ENCODE peak calls at places on chromosomes 13 and 19, in ten cellular contexts. One of them, this sample, is unnamed.

GRCh38 chr13:40777166-40777956 is 6.4 kb upstream of the MRPS31 start:
- DNase-seq in NCI-H345: peak
- DNase-seq in NT2/D1: peak
- DNase-seq in activated CD4-positive, alpha-beta T cell treated with anti-CD3 and anti-CD28 coated beads, Interleukin-2, amount 10 ng/mL, durations not matched to agents 7 days and 5 days: peak
- DNase-seq in activated T-cell treated with anti-CD3 and anti-CD28 coated beads, Interleukin-2, amount 50 U/mL, for 72 hours: peak
- DNase-seq in skeletal muscle cell: no peak
- DNase-seq in mucosa of gallbladder: peak
- DNase-seq in HEK293T: peak
- DNase-seq in head of caudate nucleus: peak
- DNase-seq in mesothelial cell of epicardium: no peak
- DNase-seq in this sample: no peak

GRCh38 chr13:45681101-45681500 is 21.0 kb upstream of the CBY2 start:
- DNase-seq in NCI-H345: no peak
- DNase-seq in NT2/D1: no peak
- DNase-seq in activated CD4-positive, alpha-beta T cell treated with anti-CD3 and anti-CD28 coated beads, Interleukin-2, amount 10 ng/mL, durations not matched to agents 7 days and 5 days: no peak
- DNase-seq in activated T-cell treated with anti-CD3 and anti-CD28 coated beads, Interleukin-2, amount 50 U/mL, for 72 hours: no peak
- DNase-seq in skeletal muscle cell: peak
- DNase-seq in mucosa of gallbladder: no peak
- DNase-seq in HEK293T: no peak
- DNase-seq in head of caudate nucleus: no peak
- DNase-seq in mesothelial cell of epicardium: no peak
- DNase-seq in this sample: no peak

GRCh38 chr13:103883152-103883551 is 816.9 kb upstream of the SLC10A2 start:
- DNase-seq in NCI-H345: peak
- DNase-seq in NT2/D1: peak
- DNase-seq in activated CD4-positive, alpha-beta T cell treated with anti-CD3 and anti-CD28 coated beads, Interleukin-2, amount 10 ng/mL, durations not matched to agents 7 days and 5 days: no peak
- DNase-seq in activated T-cell treated with anti-CD3 and anti-CD28 coated beads, Interleukin-2, amount 50 U/mL, for 72 hours: no peak
- DNase-seq in skeletal muscle cell: peak
- DNase-seq in mucosa of gallbladder: peak
- DNase-seq in HEK293T: peak
- DNase-seq in head of caudate nucleus: peak
- DNase-seq in mesothelial cell of epicardium: peak
- DNase-seq in this sample: no peak

GRCh38 chr13:90365130-90365529 is 982.4 kb upstream of the MIR17HG start:
- DNase-seq in NCI-H345: no peak
- DNase-seq in NT2/D1: no peak
- DNase-seq in activated CD4-positive, alpha-beta T cell treated with anti-CD3 and anti-CD28 coated beads, Interleukin-2, amount 10 ng/mL, durations not matched to agents 7 days and 5 days: no peak
- DNase-seq in activated T-cell treated with anti-CD3 and anti-CD28 coated beads, Interleukin-2, amount 50 U/mL, for 72 hours: no peak
- DNase-seq in skeletal muscle cell: peak
- DNase-seq in mucosa of gallbladder: no peak
- DNase-seq in HEK293T: no peak
- DNase-seq in head of caudate nucleus: no peak
- DNase-seq in mesothelial cell of epicardium: no peak
- DNase-seq in this sample: no peak

GRCh38 chr19:44814517-44814916 is 5.6 kb downstream of the BCAM start:
- DNase-seq in NCI-H345: no peak
- DNase-seq in NT2/D1: no peak
- DNase-seq in activated CD4-positive, alpha-beta T cell treated with anti-CD3 and anti-CD28 coated beads, Interleukin-2, amount 10 ng/mL, durations not matched to agents 7 days and 5 days: no peak
- DNase-seq in activated T-cell treated with anti-CD3 and anti-CD28 coated beads, Interleukin-2, amount 50 U/mL, for 72 hours: no peak
- DNase-seq in skeletal muscle cell: no peak
- DNase-seq in mucosa of gallbladder: no peak
- DNase-seq in HEK293T: no peak
- DNase-seq in head of caudate nucleus: no peak
- DNase-seq in mesothelial cell of epicardium: no peak
- DNase-seq in this sample: no peak

GRCh38 chr19:1513492-1514294 is 874 bp upstream of the ADAMTSL5 start:
- DNase-seq in NCI-H345: no peak
- DNase-seq in NT2/D1: no peak
- DNase-seq in activated CD4-positive, alpha-beta T cell treated with anti-CD3 and anti-CD28 coated beads, Interleukin-2, amount 10 ng/mL, durations not matched to agents 7 days and 5 days: peak
- DNase-seq in activated T-cell treated with anti-CD3 and anti-CD28 coated beads, Interleukin-2, amount 50 U/mL, for 72 hours: peak
- DNase-seq in skeletal muscle cell: no peak
- DNase-seq in mucosa of gallbladder: no peak
- DNase-seq in HEK293T: peak
- DNase-seq in head of caudate nucleus: no peak
- DNase-seq in mesothelial cell of epicardium: peak
- DNase-seq in this sample: no peak

GRCh38 chr13:33125821-33126570 is 109.8 kb downstream of the KL start:
- DNase-seq in NCI-H345: no peak
- DNase-seq in NT2/D1: peak
- DNase-seq in activated CD4-positive, alpha-beta T cell treated with anti-CD3 and anti-CD28 coated beads, Interleukin-2, amount 10 ng/mL, durations not matched to agents 7 days and 5 days: no peak
- DNase-seq in activated T-cell treated with anti-CD3 and anti-CD28 coated beads, Interleukin-2, amount 50 U/mL, for 72 hours: no peak
- DNase-seq in skeletal muscle cell: peak
- DNase-seq in mucosa of gallbladder: peak
- DNase-seq in HEK293T: peak
- DNase-seq in head of caudate nucleus: no peak
- DNase-seq in mesothelial cell of epicardium: no peak
- DNase-seq in this sample: no peak

GRCh38 chr19:55345101-55345817 is 5.6 kb downstream of the KMT5C start:
- DNase-seq in NCI-H345: no peak
- DNase-seq in NT2/D1: no peak
- DNase-seq in activated CD4-positive, alpha-beta T cell treated with anti-CD3 and anti-CD28 coated beads, Interleukin-2, amount 10 ng/mL, durations not matched to agents 7 days and 5 days: no peak
- DNase-seq in activated T-cell treated with anti-CD3 and anti-CD28 coated beads, Interleukin-2, amount 50 U/mL, for 72 hours: no peak
- DNase-seq in skeletal muscle cell: no peak
- DNase-seq in mucosa of gallbladder: no peak
- DNase-seq in HEK293T: no peak
- DNase-seq in head of caudate nucleus: no peak
- DNase-seq in mesothelial cell of epicardium: no peak
- DNase-seq in this sample: no peak

GRCh38 chr19:49447485-49448431 is 3.9 kb downstream of the PIH1D1 start:
- DNase-seq in NCI-H345: no peak
- DNase-seq in NT2/D1: no peak
- DNase-seq in activated CD4-positive, alpha-beta T cell treated with anti-CD3 and anti-CD28 coated beads, Interleukin-2, amount 10 ng/mL, durations not matched to agents 7 days and 5 days: no peak
- DNase-seq in activated T-cell treated with anti-CD3 and anti-CD28 coated beads, Interleukin-2, amount 50 U/mL, for 72 hours: no peak
- DNase-seq in skeletal muscle cell: no peak
- DNase-seq in mucosa of gallbladder: no peak
- DNase-seq in HEK293T: no peak
- DNase-seq in head of caudate nucleus: no peak
- DNase-seq in mesothelial cell of epicardium: no peak
- DNase-seq in this sample: no peak

GRCh38 chr13:45859682-45860081 is 8.1 kb upstream of the SIAH3 start:
- DNase-seq in NCI-H345: no peak
- DNase-seq in NT2/D1: no peak
- DNase-seq in activated CD4-positive, alpha-beta T cell treated with anti-CD3 and anti-CD28 coated beads, Interleukin-2, amount 10 ng/mL, durations not matched to agents 7 days and 5 days: no peak
- DNase-seq in activated T-cell treated with anti-CD3 and anti-CD28 coated beads, Interleukin-2, amount 50 U/mL, for 72 hours: no peak
- DNase-seq in skeletal muscle cell: no peak
- DNase-seq in mucosa of gallbladder: no peak
- DNase-seq in HEK293T: no peak
- DNase-seq in head of caudate nucleus: no peak
- DNase-seq in mesothelial cell of epicardium: no peak
- DNase-seq in this sample: no peak

GRCh38 chr13:93227906-93228801 is 1.5 kb downstream of the GPC6 start:
- DNase-seq in NCI-H345: peak
- DNase-seq in NT2/D1: peak
- DNase-seq in activated CD4-positive, alpha-beta T cell treated with anti-CD3 and anti-CD28 coated beads, Interleukin-2, amount 10 ng/mL, durations not matched to agents 7 days and 5 days: no peak
- DNase-seq in activated T-cell treated with anti-CD3 and anti-CD28 coated beads, Interleukin-2, amount 50 U/mL, for 72 hours: no peak
- DNase-seq in skeletal muscle cell: no peak
- DNase-seq in mucosa of gallbladder: peak
- DNase-seq in HEK293T: peak
- DNase-seq in head of caudate nucleus: peak
- DNase-seq in mesothelial cell of epicardium: peak
- DNase-seq in this sample: no peak

GRCh38 chr19:38862321-38863059 is 12.7 kb upstream of the HNRNPL start:
- DNase-seq in NCI-H345: peak
- DNase-seq in NT2/D1: no peak
- DNase-seq in activated CD4-positive, alpha-beta T cell treated with anti-CD3 and anti-CD28 coated beads, Interleukin-2, amount 10 ng/mL, durations not matched to agents 7 days and 5 days: no peak
- DNase-seq in activated T-cell treated with anti-CD3 and anti-CD28 coated beads, Interleukin-2, amount 50 U/mL, for 72 hours: no peak
- DNase-seq in skeletal muscle cell: peak
- DNase-seq in mucosa of gallbladder: peak
- DNase-seq in HEK293T: no peak
- DNase-seq in head of caudate nucleus: no peak
- DNase-seq in mesothelial cell of epicardium: no peak
- DNase-seq in this sample: no peak

GRCh38 chr19:18152817-18153554 is at the start of gene PIK3R2:
- DNase-seq in NCI-H345: peak
- DNase-seq in NT2/D1: peak
- DNase-seq in activated CD4-positive, alpha-beta T cell treated with anti-CD3 and anti-CD28 coated beads, Interleukin-2, amount 10 ng/mL, durations not matched to agents 7 days and 5 days: peak
- DNase-seq in activated T-cell treated with anti-CD3 and anti-CD28 coated beads, Interleukin-2, amount 50 U/mL, for 72 hours: peak
- DNase-seq in skeletal muscle cell: peak
- DNase-seq in mucosa of gallbladder: peak
- DNase-seq in HEK293T: peak
- DNase-seq in head of caudate nucleus: peak
- DNase-seq in mesothelial cell of epicardium: peak
- DNase-seq in this sample: peak

GRCh38 chr19:45271709-45272108 is 20.6 kb downstream of the MARK4 start:
- DNase-seq in NCI-H345: no peak
- DNase-seq in NT2/D1: no peak
- DNase-seq in activated CD4-positive, alpha-beta T cell treated with anti-CD3 and anti-CD28 coated beads, Interleukin-2, amount 10 ng/mL, durations not matched to agents 7 days and 5 days: no peak
- DNase-seq in activated T-cell treated with anti-CD3 and anti-CD28 coated beads, Interleukin-2, amount 50 U/mL, for 72 hours: no peak
- DNase-seq in skeletal muscle cell: no peak
- DNase-seq in mucosa of gallbladder: no peak
- DNase-seq in HEK293T: no peak
- DNase-seq in head of caudate nucleus: no peak
- DNase-seq in mesothelial cell of epicardium: no peak
- DNase-seq in this sample: no peak

GRCh38 chr13:51822106-51822840 is 18.3 kb upstream of the DHRS12 start:
- DNase-seq in NCI-H345: no peak
- DNase-seq in NT2/D1: no peak
- DNase-seq in activated CD4-positive, alpha-beta T cell treated with anti-CD3 and anti-CD28 coated beads, Interleukin-2, amount 10 ng/mL, durations not matched to agents 7 days and 5 days: no peak
- DNase-seq in activated T-cell treated with anti-CD3 and anti-CD28 coated beads, Interleukin-2, amount 50 U/mL, for 72 hours: no peak
- DNase-seq in skeletal muscle cell: no peak
- DNase-seq in mucosa of gallbladder: no peak
- DNase-seq in HEK293T: no peak
- DNase-seq in head of caudate nucleus: no peak
- DNase-seq in mesothelial cell of epicardium: no peak
- DNase-seq in this sample: no peak

GRCh38 chr13:81480634-81481033 is 1139.7 kb upstream of the SPRY2 start:
- DNase-seq in NCI-H345: peak
- DNase-seq in NT2/D1: no peak
- DNase-seq in activated CD4-positive, alpha-beta T cell treated with anti-CD3 and anti-CD28 coated beads, Interleukin-2, amount 10 ng/mL, durations not matched to agents 7 days and 5 days: no peak
- DNase-seq in activated T-cell treated with anti-CD3 and anti-CD28 coated beads, Interleukin-2, amount 50 U/mL, for 72 hours: no peak
- DNase-seq in skeletal muscle cell: no peak
- DNase-seq in mucosa of gallbladder: no peak
- DNase-seq in HEK293T: no peak
- DNase-seq in head of caudate nucleus: no peak
- DNase-seq in mesothelial cell of epicardium: no peak
- DNase-seq in this sample: no peak

GRCh38 chr13:49098198-49098597 is 121.9 kb upstream of the MLNR start:
- DNase-seq in NCI-H345: no peak
- DNase-seq in NT2/D1: no peak
- DNase-seq in activated CD4-positive, alpha-beta T cell treated with anti-CD3 and anti-CD28 coated beads, Interleukin-2, amount 10 ng/mL, durations not matched to agents 7 days and 5 days: no peak
- DNase-seq in activated T-cell treated with anti-CD3 and anti-CD28 coated beads, Interleukin-2, amount 50 U/mL, for 72 hours: no peak
- DNase-seq in skeletal muscle cell: peak
- DNase-seq in mucosa of gallbladder: peak
- DNase-seq in HEK293T: no peak
- DNase-seq in head of caudate nucleus: peak
- DNase-seq in mesothelial cell of epicardium: no peak
- DNase-seq in this sample: no peak